ENCODE peak calls at places on chromosomes 12 and 14, in six cellular contexts. G is colonic mucosa, V is astrocyte of the spinal cord, D is bronchial epithelial cell, A is kidney, N is mesothelial cell of epicardium. O is an unnamed sample.

GRCh38 chr14:93464271-93464670 is 33.5 kb downstream of the UNC79 start:
- DNase-seq in G (no peak), V (no peak), D (no peak), A (no peak), N (no peak), O (no peak)

GRCh38 chr12:56839489-56840442 is 76.6 kb downstream of the HSD17B6 start:
- DNase-seq in G (peak; percentile 53), V (peak; percentile 4), D (peak; percentile 48), A (no peak), N (no peak), O (peak; percentile 69)

GRCh38 chr12:112406519-112407488 is 2.6 kb downstream of the RPL6 start:
- DNase-seq in G (no peak), V (no peak), D (no peak), A (no peak), N (no peak), O (no peak)

GRCh38 chr14:90235179-90235976 is 21.0 kb upstream of the PSMC1 start:
- DNase-seq in G (peak; percentile 70), V (peak; percentile 61), D (peak; percentile 50), A (peak; percentile 82), N (peak; percentile 84), O (peak; percentile 66)

GRCh38 chr14:105335735-105336476 is 21.4 kb downstream of the PACS2 start:
- DNase-seq in G (no peak), V (no peak), D (no peak), A (peak; percentile 61), N (no peak), O (no peak)

GRCh38 chr12:124374567-124374966 is 79.7 kb downstream of the RFLNA start:
- DNase-seq in G (no peak), V (no peak), D (no peak), A (no peak), N (no peak), O (no peak)

GRCh38 chr12:20450591-20450990 is 82.3 kb downstream of the PDE3A start:
- DNase-seq in G (no peak), V (peak; percentile 56), D (no peak), A (no peak), N (no peak), O (no peak)

GRCh38 chr12:104381721-104382480 is 74.8 kb upstream of the CHST11 start:
- DNase-seq in G (peak; percentile 82), V (peak; percentile 80), D (peak; percentile 64), A (peak; percentile 84), N (peak; percentile 84), O (peak; percentile 81)

GRCh38 chr12:130014485-130014807 is 110.6 kb upstream of the TMEM132D start:
- DNase-seq in G (no peak), V (no peak), D (peak; percentile 4), A (no peak), N (no peak), O (no peak)

GRCh38 chr12:31533470-31533869 is 57.5 kb downstream of the DENND5B start:
- DNase-seq in G (no peak), V (no peak), D (peak; percentile 5), A (no peak), N (no peak), O (no peak)

GRCh38 chr12:120737557-120738251 is 12.1 kb downstream of the ACADS start:
- DNase-seq in G (no peak), V (no peak), D (no peak), A (no peak), N (no peak), O (peak; percentile 17)

GRCh38 chr12:13570005-13570694 is 373.6 kb downstream of the EMP1 start:
- DNase-seq in G (no peak), V (no peak), D (no peak), A (no peak), N (no peak), O (no peak)

GRCh38 chr14:80491131-80491530 is 279.8 kb upstream of the DIO2 start:
- DNase-seq in G (peak; percentile 48), V (peak; percentile 83), D (no peak), A (no peak), N (no peak), O (no peak)

GRCh38 chr12:53645191-53645590 is 19.0 kb upstream of the ATF7 start:
- DNase-seq in G (no peak), V (peak; percentile 30), D (no peak), A (no peak), N (no peak), O (no peak)

GRCh38 chr12:55847033-55847432 is 4.3 kb upstream of the MMP19 start:
- DNase-seq in G (no peak), V (peak; percentile 84), D (peak; percentile 63), A (no peak), N (no peak), O (peak; percentile 39)

GRCh38 chr12:67802723-67803122 is 154.2 kb downstream of the DYRK2 start:
- DNase-seq in G (no peak), V (no peak), D (no peak), A (no peak), N (no peak), O (no peak)

GRCh38 chr12:51322452-51322851 is 1.5 kb downstream of the BIN2 start:
- DNase-seq in G (no peak), V (no peak), D (no peak), A (no peak), N (no peak), O (no peak)

GRCh38 chr14:78345346-78345745 is 175.2 kb downstream of the NRXN3 start:
- DNase-seq in G (no peak), V (no peak), D (no peak), A (no peak), N (no peak), O (no peak)

GRCh38 chr12:118357327-118358007 is 15.2 kb downstream of the TAOK3 start:
- DNase-seq in G (peak; percentile 71), V (peak; percentile 63), D (peak; percentile 65), A (no peak), N (no peak), O (peak; percentile 62)

GRCh38 chr14:77120771-77121743 is 20.5 kb downstream of the ZDHHC22 start:
- DNase-seq in G (no peak), V (no peak), D (no peak), A (no peak), N (no peak), O (no peak)

GRCh38 chr14:103141117-103141796 is 18.0 kb downstream of the TNFAIP2 start:
- DNase-seq in G (peak; percentile 53), V (no peak), D (no peak), A (peak; percentile 80), N (no peak), O (peak; percentile 56)

GRCh38 chr14:36057452-36058142 is 118.9 kb downstream of the PTCSC3 start:
- DNase-seq in G (no peak), V (peak; percentile 21), D (peak; percentile 89), A (no peak), N (no peak), O (peak; percentile 84)

GRCh38 chr12:95130096-95130495 is 56.7 kb upstream of the NR2C1 start:
- DNase-seq in G (no peak), V (peak; percentile 42), D (no peak), A (no peak), N (no peak), O (no peak)

GRCh38 chr12:27190761-27191160 is 53.3 kb upstream of the STK38L start:
- DNase-seq in G (no peak), V (peak; percentile 78), D (peak; percentile 51), A (no peak), N (no peak), O (no peak)

GRCh38 chr12:121026274-121027045 is 10.2 kb upstream of the C12orf43 start:
- DNase-seq in G (no peak), V (no peak), D (no peak), A (no peak), N (no peak), O (no peak)

GRCh38 chr12:23751641-23752040 is 197.8 kb downstream of the SOX5 start:
- DNase-seq in G (no peak), V (no peak), D (no peak), A (no peak), N (no peak), O (no peak)

GRCh38 chr12:130581782-130582181 is 134.3 kb downstream of the RIMBP2 start:
- DNase-seq in G (no peak), V (no peak), D (no peak), A (no peak), N (no peak), O (no peak)

GRCh38 chr14:54686219-54686870 is 119.4 kb downstream of the SAMD4A start:
- DNase-seq in G (peak; percentile 30), V (peak; percentile 89), D (peak; percentile 46), A (no peak), N (no peak), O (peak; percentile 46)

GRCh38 chr12:13169255-13169654 is 27.3 kb upstream of the EMP1 start:
- DNase-seq in G (no peak), V (no peak), D (no peak), A (no peak), N (no peak), O (no peak)

DNA sequence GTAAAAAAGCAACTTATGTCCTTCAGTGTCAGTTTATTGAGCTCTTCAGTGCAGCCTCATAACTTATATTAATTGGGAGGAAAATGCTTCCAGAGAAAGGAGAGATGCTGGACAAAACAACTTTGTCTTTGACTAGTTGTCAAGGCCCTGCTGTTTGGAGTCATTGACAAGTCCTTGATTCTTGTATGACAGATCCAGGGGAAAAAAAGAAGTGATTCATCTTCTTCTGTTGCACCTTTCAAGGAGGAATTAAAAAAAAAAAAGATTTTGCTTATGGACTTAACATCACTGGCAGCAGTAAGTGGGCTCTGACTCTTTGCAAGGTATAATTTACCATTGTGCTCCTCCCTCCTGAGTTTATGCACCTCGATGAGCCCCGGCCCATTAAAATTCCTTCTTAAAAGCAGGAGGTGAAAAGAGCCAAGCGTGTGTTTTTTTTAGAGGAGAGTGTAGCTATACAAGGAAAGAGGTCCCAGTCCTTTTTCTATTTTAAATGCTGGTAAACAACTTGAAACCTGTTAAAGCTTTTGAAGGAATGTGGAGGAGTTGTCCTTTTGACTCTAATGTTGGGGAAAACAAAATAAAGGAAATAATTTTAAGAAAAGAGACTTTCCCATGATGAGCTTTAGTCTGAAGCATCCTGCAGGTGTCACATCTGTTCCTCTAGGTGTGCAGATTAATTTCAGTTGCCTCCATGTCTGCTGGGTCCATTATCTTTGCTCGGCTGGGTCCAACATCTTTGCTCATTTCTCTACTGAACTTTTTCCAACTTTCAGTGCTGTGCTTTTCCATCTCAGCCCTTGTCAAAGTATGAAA is 431.6 kb downstream of the RAD51B start:
- DNase-seq in G (no peak), V (no peak), D (peak; percentile 53), A (no peak), N (no peak), O (peak; percentile 28)
- TF ChIP-seq CTCF in G (no peak), V (no peak), D (no peak), A (no peak), N (no peak), O (peak; percentile 19)

GRCh38 chr12:24853588-24853987 is 95.3 kb downstream of the BCAT1 start:
- DNase-seq in G (no peak), V (peak; percentile 73), D (peak; percentile 96), A (no peak), N (no peak), O (peak; percentile 89)
- TF ChIP-seq CTCF in G (no peak), V (no peak), D (no peak), A (no peak), N (no peak), O (no peak)

GRCh38 chr12:87266305-87266704 is 762.9 kb downstream of the C12orf50 start:
- DNase-seq in G (no peak), V (no peak), D (peak; percentile 16), A (no peak), N (no peak), O (peak; percentile 19)
- TF ChIP-seq CTCF in G (no peak), V (peak; percentile 16), D (peak; percentile 16), A (no peak), N (no peak), O (peak; percentile 38)

DNA sequence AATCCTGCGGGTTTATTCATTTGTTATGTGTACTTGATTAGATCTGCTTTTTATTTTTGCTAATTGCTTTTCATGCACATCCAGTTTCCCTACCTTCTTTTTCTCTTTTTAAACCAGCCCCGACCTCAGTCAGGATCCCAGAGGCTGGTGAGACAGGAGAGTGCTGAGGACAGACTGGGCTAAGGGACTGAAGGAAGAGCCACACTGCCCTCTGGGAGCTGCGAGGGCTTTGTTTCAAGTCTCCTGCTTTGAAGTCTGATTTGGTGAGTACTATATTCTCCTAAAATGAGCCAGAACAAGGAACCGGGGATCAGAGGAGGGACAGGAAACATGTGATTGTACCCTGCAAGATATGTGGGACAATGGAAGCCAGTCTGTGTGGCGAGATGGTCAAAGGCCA is 23.9 kb downstream of the PRICKLE1 start:
- DNase-seq in G (no peak), V (no peak), D (no peak), A (no peak), N (no peak), O (no peak)
- TF ChIP-seq CTCF in G (no peak), V (no peak), D (no peak), A (peak; percentile 25), N (no peak), O (no peak)

O was measured in epithelial cell of esophagus.